ENCODE peak calls at places on chromosomes 13 and 19, in seven cellular contexts. Z is nephron progenitor cell, I is osteocyte, K is AG09309, Y is dorsolateral prefrontal cortex, T is left lung, Q is AG09319. L is an unnamed sample.

GRCh38 chr19:45442927-45443461 is 19.3 kb upstream of the ERCC1 start:
- DNase-seq in Z (peak), I (no peak), K (no peak), Y (no peak), T (peak), Q (no peak), L (no peak)

GRCh38 chr19:10430505-10431253 is 10.3 kb downstream of the PDE4A start:
- DNase-seq in Z (peak), I (no peak), K (no peak), Y (no peak), T (peak), Q (peak), L (peak)

GRCh38 chr13:102724923-102725322 is 30.1 kb upstream of the METTL21C start:
- DNase-seq in Z (no peak), I (no peak), K (peak), Y (no peak), T (no peak), Q (no peak), L (no peak)

GRCh38 chr19:28646629-28647028 is 566.3 kb downstream of the UQCRFS1 start:
- DNase-seq in Z (no peak), I (no peak), K (no peak), Y (no peak), T (no peak), Q (no peak), L (no peak)

GRCh38 chr19:3398114-3398899 is 31.9 kb downstream of the NFIC start:
- DNase-seq in Z (peak), I (no peak), K (no peak), Y (peak), T (peak), Q (no peak), L (peak)

GRCh38 chr13:110387451-110388140 is 80.5 kb downstream of the COL4A2 start:
- DNase-seq in Z (peak), I (no peak), K (no peak), Y (no peak), T (peak), Q (no peak), L (no peak)

GRCh38 chr19:53824134-53824611 is at the start of gene NLRP12:
- DNase-seq in Z (no peak), I (no peak), K (no peak), Y (no peak), T (peak), Q (no peak), L (peak)

GRCh38 chr13:98706446-98707110 is 45.9 kb downstream of the SLC15A1 start:
- DNase-seq in Z (no peak), I (no peak), K (no peak), Y (no peak), T (no peak), Q (no peak), L (no peak)

GRCh38 chr19:52941941-52942370 is 18.7 kb upstream of the ZNF888 start:
- DNase-seq in Z (peak), I (no peak), K (no peak), Y (no peak), T (peak), Q (no peak), L (peak)

DNA sequence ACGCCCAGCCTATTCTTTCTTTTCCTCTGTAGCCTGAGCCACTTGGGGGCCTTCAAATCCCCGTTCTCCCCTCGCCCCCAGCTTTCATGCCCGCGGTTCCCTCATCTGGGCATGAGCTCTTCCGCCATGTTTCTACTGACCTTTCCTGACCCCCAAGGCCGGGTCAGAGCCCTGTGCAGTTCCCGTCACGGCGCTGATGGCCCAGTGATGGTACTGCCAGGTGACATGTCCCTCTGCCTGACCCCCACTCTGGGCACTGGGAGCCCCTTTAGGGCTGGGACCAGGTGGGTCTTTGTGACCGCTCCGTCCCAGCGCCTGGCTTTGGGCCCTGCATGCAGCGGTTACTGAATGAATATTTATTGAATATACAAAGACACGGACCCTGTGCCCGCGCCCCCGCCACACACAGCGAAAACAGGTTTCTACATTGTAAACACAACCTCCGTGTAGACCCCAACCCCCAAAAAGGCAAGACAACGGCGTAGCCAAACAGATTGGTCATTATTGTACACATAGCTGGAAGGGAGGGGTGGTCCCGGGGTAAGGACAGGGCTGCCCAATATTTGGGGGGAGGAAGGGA is 7.7 kb downstream of the GPR108 start:
- DNase-seq in Z (no peak), I (no peak), K (no peak), Y (no peak), T (peak), Q (no peak), L (no peak)
- TF ChIP-seq CTCF in Z (no peak), I (no peak), K (no peak), Y (no peak), T (no peak), Q (no peak), L (no peak)

GRCh38 chr13:57716295-57716694 is 84.8 kb downstream of the PCDH17 start:
- DNase-seq in Z (no peak), I (no peak), K (no peak), Y (no peak), T (no peak), Q (no peak), L (no peak)
- TF ChIP-seq CTCF in Z (no peak), I (peak), K (no peak), Y (peak), T (no peak), Q (no peak), L (no peak)

GRCh38 chr13:71304861-71305260 is 562.1 kb downstream of the DACH1 start:
- DNase-seq in Z (no peak), I (no peak), K (no peak), Y (no peak), T (no peak), Q (no peak), L (no peak)

GRCh38 chr13:71300602-71301001 is 566.4 kb downstream of the DACH1 start:
- DNase-seq in Z (no peak), I (no peak), K (no peak), Y (no peak), T (no peak), Q (no peak), L (no peak)

GRCh38 chr13:71306821-71307220 is 560.2 kb downstream of the DACH1 start:
- DNase-seq in Z (no peak), I (no peak), K (no peak), Y (no peak), T (no peak), Q (no peak), L (no peak)

GRCh38 chr13:71303144-71303543 is 563.9 kb downstream of the DACH1 start:
- DNase-seq in Z (no peak), I (no peak), K (no peak), Y (no peak), T (no peak), Q (no peak), L (no peak)
- TF ChIP-seq CTCF in Z (no peak), I (no peak), K (no peak), Y (no peak), T (no peak), Q (peak), L (no peak)

DNA sequence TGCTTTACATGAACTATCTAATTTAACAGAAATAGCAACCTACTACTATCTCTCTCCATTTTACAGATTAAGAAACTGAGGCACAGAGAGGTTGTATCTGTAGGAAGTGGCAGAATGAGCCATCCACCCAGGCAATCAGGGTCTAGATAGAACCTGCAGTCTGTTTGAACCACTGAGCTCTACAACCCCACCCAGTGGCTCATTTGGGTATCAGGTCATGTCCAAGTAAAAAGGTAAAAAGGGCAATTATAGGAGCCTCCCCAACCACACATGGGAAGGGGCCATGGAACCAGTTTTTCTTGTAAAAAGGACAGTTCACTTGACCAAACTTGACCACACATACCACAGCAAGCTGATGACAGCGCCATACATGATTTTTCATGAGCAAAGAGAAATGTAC is 92.9 kb upstream of the SGCG start:
- DNase-seq in Z (peak), I (no peak), K (no peak), Y (no peak), T (no peak), Q (no peak), L (no peak)
- TF ChIP-seq CTCF in Z (no peak), I (peak), K (peak), Y (peak), T (peak), Q (peak), L (no peak)

GRCh38 chr13:36818483-36819063 is 449 bp upstream of the RFXAP start:
- DNase-seq in Z (no peak), I (no peak), K (no peak), Y (no peak), T (no peak), Q (no peak), L (no peak)

GRCh38 chr13:36817996-36818395 is 1.0 kb upstream of the RFXAP start:
- DNase-seq in Z (no peak), I (no peak), K (no peak), Y (no peak), T (no peak), Q (no peak), L (no peak)

GRCh38 chr13:36813226-36813625 is 5.8 kb upstream of the RFXAP start:
- DNase-seq in Z (no peak), I (no peak), K (no peak), Y (no peak), T (no peak), Q (no peak), L (no peak)

GRCh38 chr13:36814465-36814864 is 4.6 kb upstream of the RFXAP start:
- DNase-seq in Z (no peak), I (no peak), K (no peak), Y (no peak), T (no peak), Q (no peak), L (no peak)

DNA sequence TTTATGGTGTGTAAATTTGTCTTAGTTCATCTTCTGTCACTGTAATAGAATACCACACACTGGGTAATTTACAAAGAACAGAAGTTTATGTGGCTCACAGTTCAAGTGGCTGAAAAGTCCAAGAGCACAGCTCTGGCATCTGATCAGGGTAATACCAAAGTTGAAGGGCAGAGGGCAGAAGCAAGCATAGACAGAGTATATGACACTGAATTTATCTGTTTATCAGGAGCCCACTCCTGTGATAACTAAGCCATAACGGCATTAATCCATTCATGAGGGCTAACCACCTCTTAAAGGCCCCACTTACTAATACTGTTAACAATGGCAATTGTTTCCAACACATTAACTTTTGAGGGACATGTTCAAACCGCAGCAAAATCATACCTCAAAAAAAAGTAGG is 4.0 kb upstream of the RFXAP start:
- DNase-seq in Z (no peak), I (no peak), K (no peak), Y (no peak), T (no peak), Q (no peak), L (no peak)
- TF ChIP-seq CTCF in Z (peak), I (peak), K (peak), Y (peak), T (no peak), Q (peak), L (no peak)

GRCh38 chr13:112587359-112587766 is 590 bp downstream of the TUBGCP3 start:
- DNase-seq in Z (peak), I (peak), K (peak), Y (peak), T (peak), Q (peak), L (peak)

GRCh38 chr13:112588490-112589297 is 741 bp upstream of the TUBGCP3 start:
- DNase-seq in Z (no peak), I (no peak), K (no peak), Y (no peak), T (no peak), Q (no peak), L (no peak)

GRCh38 chr13:112586334-112586733 is 1.6 kb downstream of the TUBGCP3 start:
- DNase-seq in Z (no peak), I (no peak), K (no peak), Y (no peak), T (no peak), Q (no peak), L (no peak)

GRCh38 chr13:112583592-112584277 is 4.2 kb downstream of the TUBGCP3 start:
- DNase-seq in Z (no peak), I (no peak), K (no peak), Y (no peak), T (no peak), Q (no peak), L (no peak)

GRCh38 chr13:112587767-112588489 is at the start of gene TUBGCP3:
- DNase-seq in Z (peak), I (peak), K (peak), Y (peak), T (peak), Q (peak), L (peak)
- TF ChIP-seq CTCF in Z (no peak), I (no peak), K (no peak), Y (peak), T (no peak), Q (no peak), L (no peak)

GRCh38 chr19:58362272-58362994 is at the start of gene ZNF497:
- DNase-seq in Z (peak), I (peak), K (peak), Y (peak), T (peak), Q (peak), L (peak)
- TF ChIP-seq CTCF in Z (no peak), I (peak), K (no peak), Y (peak), T (no peak), Q (no peak), L (no peak)

DNA sequence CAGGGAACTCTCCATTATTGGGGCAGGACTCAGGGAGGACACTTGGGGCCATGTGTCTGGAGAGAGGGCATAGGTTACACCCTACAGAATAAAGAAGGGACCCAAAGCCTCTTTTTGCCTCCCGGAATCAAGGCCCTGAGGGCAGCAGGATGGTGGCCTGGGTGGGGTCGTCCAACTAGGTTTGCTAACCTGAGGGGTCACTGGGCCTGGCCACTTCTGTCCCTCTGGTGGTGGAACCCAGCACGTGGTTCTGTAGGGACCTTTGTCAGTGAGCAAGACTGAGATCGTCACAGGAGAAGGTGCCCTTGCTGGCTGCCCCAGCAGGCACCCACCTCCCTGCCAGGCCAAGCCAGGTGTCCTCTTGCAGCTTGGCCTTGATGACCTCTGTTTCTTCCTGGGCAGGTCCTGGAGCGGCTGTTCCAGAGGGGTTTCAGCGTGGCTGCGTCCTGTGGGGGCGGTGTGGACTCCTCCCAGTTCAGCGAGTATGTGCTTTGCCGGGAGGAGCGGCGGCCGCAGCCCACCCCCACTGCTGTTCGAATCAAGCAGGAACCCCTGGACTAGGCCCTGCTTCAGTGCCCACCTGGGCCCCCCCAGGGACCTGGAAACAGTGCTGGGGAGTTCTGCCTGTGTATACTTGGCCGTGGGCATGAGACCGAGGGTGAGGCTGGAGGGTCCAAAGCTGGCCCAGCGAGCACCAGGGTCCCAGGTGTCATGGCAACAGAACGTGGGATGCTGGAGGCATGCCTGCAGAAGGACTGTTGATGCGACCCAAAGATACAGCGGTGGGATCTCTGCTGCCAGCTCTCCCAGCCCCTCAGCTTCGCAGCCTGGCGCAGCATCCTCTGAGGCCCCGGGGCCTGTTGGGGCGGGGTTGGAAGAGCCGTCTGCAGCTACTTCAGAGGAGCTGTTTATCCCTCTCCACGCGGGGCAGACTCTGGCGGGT is 16.0 kb downstream of the KCTD15 start:
- DNase-seq in Z (no peak), I (no peak), K (no peak), Y (peak), T (no peak), Q (no peak), L (no peak)
- TF ChIP-seq CTCF in Z (no peak), I (no peak), K (no peak), Y (no peak), T (no peak), Q (no peak), L (no peak)

GRCh38 chr13:108269601-108270328 is at the start of gene TNFSF13B:
- DNase-seq in Z (peak), I (no peak), K (no peak), Y (no peak), T (peak), Q (no peak), L (peak)
- TF ChIP-seq CTCF in Z (no peak), I (no peak), K (no peak), Y (no peak), T (no peak), Q (peak), L (no peak)

DNA sequence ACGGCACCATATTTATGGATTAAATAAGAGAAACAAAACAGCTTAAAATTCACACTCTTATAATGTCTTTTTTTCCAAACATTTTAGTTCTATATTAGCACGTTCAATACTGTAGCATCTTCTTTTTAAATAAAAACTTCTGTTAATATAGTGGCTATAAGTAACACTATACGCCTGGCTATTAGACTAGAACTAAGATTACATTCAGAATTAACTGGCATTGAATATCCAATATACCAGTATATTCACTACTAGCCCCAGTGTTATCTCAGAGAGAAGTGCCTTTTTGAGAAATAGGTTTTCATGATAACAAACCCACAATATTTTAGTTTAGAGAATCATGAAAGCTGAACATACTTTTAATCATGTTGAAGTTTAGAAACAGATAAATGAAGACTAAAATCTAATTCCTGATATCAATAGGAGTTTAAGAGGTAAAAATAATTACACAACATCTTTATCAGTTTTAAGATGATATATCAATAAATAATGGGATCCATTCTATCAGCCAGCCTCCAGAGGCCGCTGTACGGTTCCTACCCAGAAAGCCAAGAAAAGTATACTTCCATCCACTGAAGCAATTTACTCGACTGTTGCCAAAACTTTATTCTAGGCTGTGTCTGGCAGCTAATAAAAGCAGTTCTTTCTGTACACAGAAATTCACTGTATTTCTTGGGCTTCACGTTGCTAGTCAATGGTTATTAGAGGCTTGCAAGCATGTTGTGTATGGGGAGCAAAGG is 1113.4 kb upstream of the MIR17HG start:
- DNase-seq in Z (no peak), I (no peak), K (no peak), Y (no peak), T (no peak), Q (no peak), L (no peak)
- TF ChIP-seq CTCF in Z (no peak), I (no peak), K (no peak), Y (no peak), T (no peak), Q (no peak), L (no peak)